ENCODE peak calls at places on chromosomes 4 and X, in six cellular contexts. V is CD8-positive, alpha-beta memory T cell; Y is adrenal gland; N is H7; U is transverse colon; Q is esophagus squamous epithelium. C is an unnamed sample. For H3K36me3, the result is how much of the 10 kb centered on the place peaks cover.

GRCh38 chr4:95250544-95251137 is 298.1 kb downstream of the UNC5C start:
- DNase-seq in U (no peak), Y (no peak), Q (no peak), V (no peak), N (no peak), C (no peak)

GRCh38 chrX:154890990-154891639 is 5.0 kb downstream of the F8A1 start:
- DNase-seq in Y (no peak), N (no peak), U (no peak), Q (no peak), V (no peak), C (no peak)

GRCh38 chrX:78619829-78620228 is 39.3 kb downstream of the RTL3 start:
- DNase-seq in Q (no peak), Y (no peak), U (peak), V (no peak), N (no peak), C (no peak)

GRCh38 chr4:95190751-95191436 is 357.9 kb downstream of the UNC5C start:
- DNase-seq in Y (no peak), Q (no peak), N (no peak), V (no peak), U (no peak), C (no peak)

GRCh38 chr4:143441678-143442077 is 71.8 kb upstream of the SMARCA5 start:
- DNase-seq in U (no peak), N (no peak), V (no peak), Q (no peak), Y (no peak), C (no peak)

GRCh38 chr4:7546809-7547367 is 112.2 kb upstream of the PSAPL1 start:
- DNase-seq in Q (no peak), N (no peak), U (no peak), Y (no peak), V (no peak), C (no peak)

GRCh38 chr4:8192748-8193738 is 6.0 kb upstream of the SH3TC1 start:
- DNase-seq in V (peak), Y (no peak), U (peak), N (no peak), Q (no peak), C (no peak)

GRCh38 chr4:48686369-48686768 is 93.7 kb downstream of the FRYL start:
- DNase-seq in N (no peak), Q (no peak), U (no peak), V (no peak), Y (no peak), C (no peak)

GRCh38 chr4:80787306-80787705 is 243.2 kb upstream of the BMP3 start:
- DNase-seq in U (no peak), N (no peak), V (no peak), Y (no peak), Q (no peak), C (no peak)

GRCh38 chr4:25098964-25099843 is 61.0 kb downstream of the SEPSECS start:
- DNase-seq in Y (peak), Q (no peak), V (no peak), N (no peak), U (peak), C (no peak)

GRCh38 chr4:189974056-189974455 is 33.4 kb downstream of the FRG1 start:
- DNase-seq in Q (no peak), Y (no peak), U (no peak), V (no peak), N (peak), C (no peak)

GRCh38 chr4:132344924-132345828 is 803.9 kb upstream of the PCDH10 start:
- DNase-seq in V (no peak), N (no peak), U (no peak), Y (no peak), Q (no peak), C (no peak)

GRCh38 chr4:5110901-5111300 is 59.6 kb downstream of the STK32B start:
- DNase-seq in U (no peak), V (no peak), N (no peak), Y (no peak), Q (no peak), C (no peak)

GRCh38 chr4:36189511-36190226 is 54.6 kb downstream of the ARAP2 start:
- DNase-seq in V (peak), Y (no peak), N (no peak), U (no peak), Q (no peak), C (no peak)

DNA sequence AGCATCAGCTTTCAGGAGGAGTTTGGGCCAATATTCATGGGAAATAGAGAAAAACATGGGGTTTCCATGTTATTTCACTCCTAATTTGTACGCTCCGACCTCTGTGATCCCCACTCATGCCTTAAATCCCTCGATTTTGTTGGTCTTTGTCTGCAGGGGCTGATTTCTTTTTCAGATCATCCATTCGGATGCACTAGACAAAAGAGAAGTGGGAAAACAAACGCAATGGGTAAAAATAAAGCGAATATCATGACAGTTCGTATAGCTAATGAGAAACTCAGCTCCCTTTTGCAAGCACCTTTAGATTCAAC is 139.1 kb upstream of the PLAC1 start:
- DNase-seq in Q (no peak), U (no peak), V (no peak), Y (no peak), N (no peak), C (no peak)
- H3K36me3 ChIP-seq in Q (under half), U (under half), V (under half), Y (under half), N (under half), C (under half)

DNA sequence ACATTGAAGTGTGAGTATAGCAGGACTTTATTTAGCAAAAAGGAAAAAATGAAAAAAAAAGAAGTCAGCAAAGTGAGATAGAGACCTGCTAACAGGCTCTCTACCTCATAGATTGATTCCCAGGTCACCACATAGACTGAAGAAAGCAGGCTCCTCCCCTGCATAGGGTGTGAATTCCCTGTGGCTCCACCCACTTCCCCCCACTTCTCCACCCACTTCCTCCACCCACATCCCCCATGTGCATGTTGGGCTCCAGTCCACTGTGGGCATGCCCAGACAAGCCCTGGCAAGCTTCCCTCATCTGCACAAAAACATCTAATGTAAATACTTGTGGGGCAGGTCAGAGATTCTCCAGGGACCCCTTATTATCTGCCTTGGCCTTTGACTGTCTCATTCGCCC is 97.8 kb downstream of the TMEM47 start:
- DNase-seq in U (no peak), Y (no peak), Q (no peak), N (peak), V (no peak), C (no peak)
- H3K4me3 ChIP-seq in U (no peak), Y (no peak), Q (no peak), N (no peak), V (no peak), C (no peak)

DNA sequence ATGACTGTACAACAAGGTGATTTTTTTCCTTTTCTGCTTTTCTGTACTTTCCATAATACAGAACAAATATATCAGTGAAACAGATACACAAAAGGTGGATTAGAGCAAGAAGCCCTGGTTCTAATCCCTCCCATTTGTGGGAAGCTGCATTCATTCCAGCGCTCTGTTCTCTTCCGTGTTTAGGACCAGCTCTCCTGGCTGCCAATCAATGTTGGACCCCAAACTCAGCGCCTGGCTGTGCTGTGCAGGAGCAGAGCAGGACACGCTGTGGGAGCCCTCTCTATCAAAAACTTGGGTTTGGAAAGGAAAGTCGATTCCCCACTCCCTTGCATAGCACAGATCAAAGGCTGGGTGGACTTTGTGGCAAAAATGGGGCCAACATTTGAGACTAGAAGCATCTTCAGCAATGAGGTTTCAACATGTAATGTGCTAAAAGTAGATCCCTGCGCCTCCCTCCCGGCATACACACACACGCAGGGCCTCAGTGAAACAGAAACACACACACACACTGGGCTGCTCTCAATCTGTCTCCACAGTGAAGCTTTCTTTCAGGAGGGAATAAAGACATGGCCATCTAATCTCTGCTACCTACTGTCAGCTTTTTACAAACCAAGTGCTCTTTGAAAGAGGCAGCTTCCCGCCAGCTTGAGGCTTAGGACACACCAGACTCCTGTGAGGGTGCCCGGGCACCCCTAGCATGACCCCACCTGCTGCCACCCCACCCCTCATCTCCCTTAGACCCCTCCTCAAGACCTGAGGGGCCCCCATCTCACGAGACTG is 12.2 kb downstream of the WDR1 start:
- DNase-seq in N (no peak), Q (no peak), V (no peak), U (no peak), Y (no peak), C (no peak)
- H3K36me3 ChIP-seq in N (under half), Q (under half), V (under half), U (under half), Y (under half), C (under half)

GRCh38 chr4:164212134-164212533 is 541.8 kb upstream of the SMIM31 start:
- DNase-seq in Y (no peak), N (no peak), V (no peak), Q (no peak), U (no peak), C (no peak)
- H3K4me3 ChIP-seq in Y (no peak), N (no peak), V (no peak), Q (no peak), U (no peak), C (no peak)

GRCh38 chr4:185318679-185319078 is 77.0 kb downstream of the LRP2BP start:
- DNase-seq in U (no peak), V (no peak), N (peak), Y (no peak), Q (no peak), C (no peak)
- H3K36me3 ChIP-seq in U (under half), V (under half), N (under half), Y (under half), Q (under half), C (under half)

GRCh38 chr4:183173580-183174526 is 74.8 kb downstream of the WWC2 start:
- DNase-seq in N (no peak), Y (no peak), Q (no peak), U (no peak), V (no peak), C (no peak)
- H3K4me3 ChIP-seq in N (no peak), Y (no peak), Q (no peak), U (no peak), V (no peak), C (no peak)

C was measured in effector memory CD4-positive, alpha-beta T cell.